ENCODE peak calls at places on chromosomes 5 and 9, in nine cellular contexts. One of them, this sample, is unnamed.

GRCh38 chr5:142853682-142854081 is 83.5 kb downstream of the ARHGAP26 start:
- DNase-seq in endothelial cell: no peak
- DNase-seq in Calu3: no peak
- DNase-seq in WTC11: no peak
- DNase-seq in spleen: no peak
- DNase-seq in nephron progenitor cell: no peak
- DNase-seq in right atrium auricular region: no peak
- DNase-seq in astrocyte: no peak
- DNase-seq in coronary artery: no peak
- DNase-seq in this sample: no peak

GRCh38 chr5:68872088-68872842 is 221.5 kb upstream of the SLC30A5 start:
- DNase-seq in endothelial cell: no peak
- DNase-seq in Calu3: peak
- DNase-seq in WTC11: no peak
- DNase-seq in spleen: no peak
- DNase-seq in nephron progenitor cell: no peak
- DNase-seq in right atrium auricular region: no peak
- DNase-seq in astrocyte: no peak
- DNase-seq in coronary artery: no peak
- DNase-seq in this sample: no peak

GRCh38 chr5:78666041-78666444 is 17.5 kb upstream of the LHFPL2 start:
- DNase-seq in endothelial cell: no peak
- DNase-seq in Calu3: no peak
- DNase-seq in WTC11: no peak
- DNase-seq in spleen: no peak
- DNase-seq in nephron progenitor cell: no peak
- DNase-seq in right atrium auricular region: no peak
- DNase-seq in astrocyte: no peak
- DNase-seq in coronary artery: no peak
- DNase-seq in this sample: no peak

GRCh38 chr5:123696948-123697347 is 185.0 kb downstream of the CSNK1G3 start:
- DNase-seq in endothelial cell: no peak
- DNase-seq in Calu3: no peak
- DNase-seq in WTC11: no peak
- DNase-seq in spleen: no peak
- DNase-seq in nephron progenitor cell: no peak
- DNase-seq in right atrium auricular region: peak
- DNase-seq in astrocyte: no peak
- DNase-seq in coronary artery: no peak
- DNase-seq in this sample: no peak

GRCh38 chr5:72209515-72210115 is 102.3 kb downstream of the MAP1B start:
- DNase-seq in endothelial cell: no peak
- DNase-seq in Calu3: no peak
- DNase-seq in WTC11: no peak
- DNase-seq in spleen: no peak
- DNase-seq in nephron progenitor cell: no peak
- DNase-seq in right atrium auricular region: no peak
- DNase-seq in astrocyte: peak
- DNase-seq in coronary artery: no peak
- DNase-seq in this sample: no peak

GRCh38 chr9:112348257-112348992 is 15.0 kb upstream of the PTBP3 start:
- DNase-seq in endothelial cell: peak
- DNase-seq in Calu3: peak
- DNase-seq in WTC11: peak
- DNase-seq in spleen: peak
- DNase-seq in nephron progenitor cell: peak
- DNase-seq in right atrium auricular region: peak
- DNase-seq in astrocyte: peak
- DNase-seq in coronary artery: peak
- DNase-seq in this sample: peak

GRCh38 chr9:126618200-126618589 is 4.5 kb downstream of the LMX1B start:
- DNase-seq in endothelial cell: no peak
- DNase-seq in Calu3: no peak
- DNase-seq in WTC11: no peak
- DNase-seq in spleen: peak
- DNase-seq in nephron progenitor cell: no peak
- DNase-seq in right atrium auricular region: no peak
- DNase-seq in astrocyte: no peak
- DNase-seq in coronary artery: no peak
- DNase-seq in this sample: no peak

GRCh38 chr5:130323804-130324454 is 419.7 kb downstream of the CHSY3 start:
- DNase-seq in endothelial cell: no peak
- DNase-seq in Calu3: peak
- DNase-seq in WTC11: no peak
- DNase-seq in spleen: no peak
- DNase-seq in nephron progenitor cell: no peak
- DNase-seq in right atrium auricular region: no peak
- DNase-seq in astrocyte: peak
- DNase-seq in coronary artery: no peak
- DNase-seq in this sample: no peak

GRCh38 chr9:134590240-134591081 is 51.1 kb upstream of the COL5A1 start:
- DNase-seq in endothelial cell: no peak
- DNase-seq in Calu3: no peak
- DNase-seq in WTC11: no peak
- DNase-seq in spleen: no peak
- DNase-seq in nephron progenitor cell: no peak
- DNase-seq in right atrium auricular region: peak
- DNase-seq in astrocyte: no peak
- DNase-seq in coronary artery: no peak
- DNase-seq in this sample: no peak

GRCh38 chr5:111697881-111698757 is 58.9 kb downstream of the NREP start:
- DNase-seq in endothelial cell: peak
- DNase-seq in Calu3: no peak
- DNase-seq in WTC11: peak
- DNase-seq in spleen: no peak
- DNase-seq in nephron progenitor cell: no peak
- DNase-seq in right atrium auricular region: no peak
- DNase-seq in astrocyte: peak
- DNase-seq in coronary artery: no peak
- DNase-seq in this sample: no peak
- TF ChIP-seq CTCF in endothelial cell: peak
- TF ChIP-seq CTCF in Calu3: no peak
- TF ChIP-seq CTCF in WTC11: no peak
- TF ChIP-seq CTCF in spleen: no peak
- TF ChIP-seq CTCF in nephron progenitor cell: no peak
- TF ChIP-seq CTCF in right atrium auricular region: no peak
- TF ChIP-seq CTCF in astrocyte: no peak
- TF ChIP-seq CTCF in coronary artery: no peak
- TF ChIP-seq CTCF in this sample: no peak

GRCh38 chr5:40475546-40475945 is 204.2 kb upstream of the PTGER4 start:
- DNase-seq in endothelial cell: no peak
- DNase-seq in Calu3: no peak
- DNase-seq in WTC11: no peak
- DNase-seq in spleen: no peak
- DNase-seq in nephron progenitor cell: no peak
- DNase-seq in right atrium auricular region: no peak
- DNase-seq in astrocyte: no peak
- DNase-seq in coronary artery: no peak
- DNase-seq in this sample: no peak
- TF ChIP-seq CTCF in endothelial cell: no peak
- TF ChIP-seq CTCF in Calu3: no peak
- TF ChIP-seq CTCF in WTC11: no peak
- TF ChIP-seq CTCF in spleen: no peak
- TF ChIP-seq CTCF in nephron progenitor cell: no peak
- TF ChIP-seq CTCF in right atrium auricular region: no peak
- TF ChIP-seq CTCF in astrocyte: no peak
- TF ChIP-seq CTCF in coronary artery: no peak
- TF ChIP-seq CTCF in this sample: no peak

DNA sequence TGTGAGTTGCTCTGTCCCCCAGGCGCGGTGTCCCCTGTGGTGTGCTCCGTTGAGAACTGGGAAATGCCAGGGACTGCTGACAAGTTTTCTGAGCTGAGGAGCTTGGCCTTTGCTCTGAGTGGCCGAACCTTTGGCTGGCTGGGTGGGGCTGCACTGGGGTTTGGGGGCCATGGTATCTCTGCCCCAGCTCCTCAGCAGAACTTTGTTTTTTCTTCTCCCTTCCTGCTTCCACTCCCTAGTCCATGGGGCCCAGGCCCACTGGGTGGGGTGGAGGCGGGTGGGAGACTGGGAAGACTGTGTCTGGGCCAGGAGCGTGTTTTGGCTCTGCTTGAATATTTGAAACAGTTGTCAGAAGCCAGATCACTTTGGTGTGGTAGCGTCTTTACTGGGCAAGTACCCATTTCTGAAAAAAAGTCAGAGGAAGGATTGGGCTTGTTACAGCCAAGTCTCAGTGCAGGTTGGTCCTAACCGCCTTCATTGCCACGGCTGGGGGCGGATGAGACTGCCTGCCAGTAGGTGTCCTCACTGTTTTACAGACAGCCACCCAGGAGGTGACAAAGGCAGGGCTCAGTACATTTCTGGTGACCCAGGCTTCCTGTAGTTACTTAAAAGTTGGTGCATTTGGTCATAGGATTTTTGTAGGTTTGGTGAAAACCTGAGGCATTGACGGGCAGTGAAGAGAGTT is 92.7 kb downstream of the DAB2IP start:
- DNase-seq in endothelial cell: no peak
- DNase-seq in Calu3: peak
- DNase-seq in WTC11: peak
- DNase-seq in spleen: peak
- DNase-seq in nephron progenitor cell: peak
- DNase-seq in right atrium auricular region: peak
- DNase-seq in astrocyte: peak
- DNase-seq in coronary artery: no peak
- DNase-seq in this sample: no peak
- TF ChIP-seq CTCF in endothelial cell: no peak
- TF ChIP-seq CTCF in Calu3: peak
- TF ChIP-seq CTCF in WTC11: no peak
- TF ChIP-seq CTCF in spleen: peak
- TF ChIP-seq CTCF in nephron progenitor cell: peak
- TF ChIP-seq CTCF in right atrium auricular region: peak
- TF ChIP-seq CTCF in astrocyte: peak
- TF ChIP-seq CTCF in coronary artery: no peak
- TF ChIP-seq CTCF in this sample: no peak

GRCh38 chr5:9922719-9923118 is 292.6 kb upstream of the TAS2R1 start:
- DNase-seq in endothelial cell: no peak
- DNase-seq in Calu3: no peak
- DNase-seq in WTC11: no peak
- DNase-seq in spleen: no peak
- DNase-seq in nephron progenitor cell: no peak
- DNase-seq in right atrium auricular region: no peak
- DNase-seq in astrocyte: no peak
- DNase-seq in coronary artery: no peak
- DNase-seq in this sample: no peak

GRCh38 chr5:9919306-9920030 is 289.3 kb upstream of the TAS2R1 start:
- DNase-seq in endothelial cell: no peak
- DNase-seq in Calu3: no peak
- DNase-seq in WTC11: no peak
- DNase-seq in spleen: no peak
- DNase-seq in nephron progenitor cell: no peak
- DNase-seq in right atrium auricular region: no peak
- DNase-seq in astrocyte: no peak
- DNase-seq in coronary artery: no peak
- DNase-seq in this sample: no peak

GRCh38 chr5:9924614-9925013 is 294.5 kb upstream of the TAS2R1 start:
- DNase-seq in endothelial cell: no peak
- DNase-seq in Calu3: peak
- DNase-seq in WTC11: no peak
- DNase-seq in spleen: no peak
- DNase-seq in nephron progenitor cell: no peak
- DNase-seq in right atrium auricular region: no peak
- DNase-seq in astrocyte: peak
- DNase-seq in coronary artery: no peak
- DNase-seq in this sample: no peak

GRCh38 chr5:9920696-9921095 is 290.5 kb upstream of the TAS2R1 start:
- DNase-seq in endothelial cell: no peak
- DNase-seq in Calu3: no peak
- DNase-seq in WTC11: no peak
- DNase-seq in spleen: no peak
- DNase-seq in nephron progenitor cell: no peak
- DNase-seq in right atrium auricular region: no peak
- DNase-seq in astrocyte: no peak
- DNase-seq in coronary artery: no peak
- DNase-seq in this sample: no peak
- TF ChIP-seq CTCF in endothelial cell: no peak
- TF ChIP-seq CTCF in Calu3: no peak
- TF ChIP-seq CTCF in WTC11: no peak
- TF ChIP-seq CTCF in spleen: no peak
- TF ChIP-seq CTCF in nephron progenitor cell: no peak
- TF ChIP-seq CTCF in right atrium auricular region: no peak
- TF ChIP-seq CTCF in astrocyte: no peak
- TF ChIP-seq CTCF in coronary artery: no peak
- TF ChIP-seq CTCF in this sample: no peak

GRCh38 chr5:982377-983237 is 26.0 kb upstream of the NKD2 start:
- DNase-seq in endothelial cell: peak
- DNase-seq in Calu3: peak
- DNase-seq in WTC11: peak
- DNase-seq in spleen: no peak
- DNase-seq in nephron progenitor cell: peak
- DNase-seq in right atrium auricular region: no peak
- DNase-seq in astrocyte: no peak
- DNase-seq in coronary artery: no peak
- DNase-seq in this sample: peak
- TF ChIP-seq CTCF in endothelial cell: peak
- TF ChIP-seq CTCF in Calu3: no peak
- TF ChIP-seq CTCF in WTC11: peak
- TF ChIP-seq CTCF in spleen: no peak
- TF ChIP-seq CTCF in nephron progenitor cell: peak
- TF ChIP-seq CTCF in right atrium auricular region: no peak
- TF ChIP-seq CTCF in astrocyte: no peak
- TF ChIP-seq CTCF in coronary artery: no peak
- TF ChIP-seq CTCF in this sample: no peak

This sample was measured in natural killer cell.